ENCODE peak calls at places on chromosome 14, in five cellular contexts. A is Peyer's patch; Z is heart left ventricle; F is hepatocyte; X is CD8-positive, alpha-beta T cell. P is an unnamed sample.

GRCh38 chr14:65927871-65928270 is 515.3 kb downstream of the FUT8 start:
- DNase-seq in A (peak; percentile 56), Z (no peak), F (peak; percentile 46), X (peak; percentile 41), P (no peak)

GRCh38 chr14:101362529-101363260 is 198.6 kb upstream of the DIO3 start:
- DNase-seq in A (no peak), Z (no peak), F (no peak), X (no peak), P (no peak)

GRCh38 chr14:98931911-98932310 is 340.1 kb downstream of the BCL11B start:
- DNase-seq in A (peak; percentile 74), Z (no peak), F (no peak), X (peak; percentile 57), P (no peak)

GRCh38 chr14:100030441-100031153 is 34.6 kb upstream of the EVL start:
- DNase-seq in A (no peak), Z (no peak), F (peak; percentile 53), X (no peak), P (no peak)

GRCh38 chr14:24051162-24051788 is 534 bp upstream of the CARMIL3 start:
- DNase-seq in A (peak; percentile 41), Z (no peak), F (no peak), X (no peak), P (no peak)

GRCh38 chr14:72513994-72514659 is 379.8 kb downstream of the DPF3 start:
- DNase-seq in A (no peak), Z (no peak), F (peak; percentile 57), X (no peak), P (no peak)

GRCh38 chr14:88266474-88266873 is 56.6 kb downstream of the KCNK10 start:
- DNase-seq in A (no peak), Z (no peak), F (no peak), X (no peak), P (no peak)

GRCh38 chr14:73441286-73441685 is 17.1 kb downstream of the NUMB start:
- DNase-seq in A (no peak), Z (no peak), F (no peak), X (no peak), P (no peak)

GRCh38 chr14:61540931-61541330 is 154.4 kb upstream of the HIF1A start:
- DNase-seq in A (no peak), Z (no peak), F (no peak), X (no peak), P (no peak)

GRCh38 chr14:68842298-68842697 is 49.4 kb upstream of the ZFP36L1 start:
- DNase-seq in A (no peak), Z (no peak), F (no peak), X (no peak), P (no peak)

GRCh38 chr14:76829650-76830421 is 3.6 kb downstream of the LRRC74A start:
- DNase-seq in A (no peak), Z (peak; percentile 79), F (no peak), X (no peak), P (peak; percentile 86)

GRCh38 chr14:104596927-104597351 is 7.6 kb downstream of the TMEM179 start:
- DNase-seq in A (no peak), Z (peak; percentile 5), F (no peak), X (no peak), P (peak; percentile 13)

GRCh38 chr14:54374117-54374884 is 22.5 kb upstream of the CDKN3 start:
- DNase-seq in A (no peak), Z (no peak), F (no peak), X (no peak), P (no peak)

GRCh38 chr14:93044601-93045000 is 71.1 kb downstream of the ITPK1 start:
- DNase-seq in A (peak; percentile 70), Z (no peak), F (no peak), X (no peak), P (no peak)

GRCh38 chr14:105422695-105423487 is 3.3 kb downstream of the MTA1 start:
- DNase-seq in A (no peak), Z (no peak), F (no peak), X (no peak), P (no peak)

GRCh38 chr14:21050597-21050996 is 7.0 kb upstream of the RNASE8 start:
- DNase-seq in A (no peak), Z (no peak), F (no peak), X (no peak), P (no peak)

GRCh38 chr14:26199096-26199495 is 398.7 kb downstream of the NOVA1 start:
- DNase-seq in A (no peak), Z (no peak), F (no peak), X (no peak), P (no peak)

GRCh38 chr14:22184157-22185025 is 404.6 kb downstream of the DAD1 start:
- DNase-seq in A (no peak), Z (no peak), F (no peak), X (no peak), P (no peak)

GRCh38 chr14:90397401-90398314 is 829 bp downstream of the CALM1 start:
- DNase-seq in A (peak; percentile 66), Z (peak; percentile 84), F (peak; percentile 69), X (peak; percentile 34), P (peak; percentile 76)

GRCh38 chr14:75631453-75631831 is 29.2 kb downstream of the ERG28 start:
- DNase-seq in A (no peak), Z (no peak), F (peak; percentile 27), X (no peak), P (no peak)

GRCh38 chr14:30267141-30267540 is 291.8 kb upstream of the G2E3 start:
- DNase-seq in A (no peak), Z (no peak), F (no peak), X (no peak), P (no peak)

GRCh38 chr14:54877015-54877702 is 25.5 kb downstream of the GCH1 start:
- DNase-seq in A (no peak), Z (no peak), F (no peak), X (no peak), P (no peak)

GRCh38 chr14:88533203-88533602 is 21.6 kb downstream of the PTPN21 start:
- DNase-seq in A (no peak), Z (no peak), F (no peak), X (no peak), P (no peak)

GRCh38 chr14:93331375-93332031 is 1.3 kb downstream of the BTBD7 start:
- DNase-seq in A (no peak), Z (peak; percentile 43), F (no peak), X (no peak), P (peak; percentile 33)

GRCh38 chr14:26137161-26137560 is 460.7 kb downstream of the NOVA1 start:
- DNase-seq in A (no peak), Z (no peak), F (no peak), X (no peak), P (no peak)

GRCh38 chr14:100103261-100104005 is 38.2 kb downstream of the EVL start:
- DNase-seq in A (no peak), Z (peak; percentile 56), F (no peak), X (no peak), P (peak; percentile 41)

GRCh38 chr14:54502602-54503001 is 7.1 kb upstream of the CGRRF1 start:
- DNase-seq in A (no peak), Z (no peak), F (no peak), X (no peak), P (no peak)

GRCh38 chr14:77151245-77151644 is 9.7 kb upstream of the ZDHHC22 start:
- DNase-seq in A (no peak), Z (no peak), F (peak; percentile 32), X (no peak), P (no peak)

GRCh38 chr14:41230683-41231082 is 376.0 kb upstream of the LRFN5 start:
- DNase-seq in A (no peak), Z (no peak), F (no peak), X (no peak), P (no peak)

GRCh38 chr14:30974628-30975027 is 50.8 kb upstream of the AP4S1 start:
- DNase-seq in A (no peak), Z (no peak), F (peak; percentile 9), X (no peak), P (no peak)

DNA sequence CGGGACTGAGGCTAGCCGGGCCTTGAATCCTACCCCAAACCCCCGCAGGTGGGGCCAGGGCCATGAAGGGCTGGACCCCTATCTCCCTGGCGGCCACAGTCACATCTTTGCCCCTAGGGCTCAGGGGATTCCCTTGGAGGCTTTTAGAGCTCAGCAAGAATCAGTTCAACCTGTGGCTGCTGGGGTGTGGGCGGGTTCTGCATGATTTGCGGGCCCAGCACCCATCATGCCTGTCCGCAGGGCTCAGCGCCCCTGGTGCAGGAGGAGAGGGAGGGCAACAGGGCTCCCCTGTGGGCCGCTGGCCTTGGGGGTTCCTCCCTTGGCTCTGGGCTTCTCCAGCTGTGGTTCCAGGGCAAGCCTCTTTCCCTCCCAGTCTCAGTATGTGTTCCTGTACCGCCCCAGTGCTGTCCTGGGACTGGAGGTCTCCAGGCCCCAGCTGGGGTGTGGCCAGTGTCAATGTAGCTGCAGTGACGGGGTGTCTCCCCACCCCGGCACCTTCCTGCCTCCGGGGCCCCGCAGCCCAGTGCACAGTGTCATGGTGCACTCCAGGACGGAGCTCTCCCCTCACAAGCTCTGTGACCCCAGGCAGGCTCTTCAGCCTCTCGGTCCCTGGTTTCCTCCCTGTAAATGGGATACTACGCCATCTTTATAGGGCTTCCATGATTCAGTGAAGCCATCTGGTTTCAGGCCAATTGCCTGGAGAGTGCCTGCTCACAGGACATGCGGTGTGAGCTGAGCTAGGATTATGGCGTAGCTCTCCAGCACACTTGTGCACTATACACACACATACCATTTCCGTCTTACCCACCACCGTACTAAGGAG is 9.9 kb upstream of the LBHD2 start:
- DNase-seq in A (no peak), Z (no peak), F (no peak), X (no peak), P (peak; percentile 40)
- H3K27ac ChIP-seq in A (no peak overlapping the region), Z (peak overlapping the region; percentile 69), F (peak overlapping the region; percentile 63), X (no peak overlapping the region), P (peak overlapping the region; percentile 88)

DNA sequence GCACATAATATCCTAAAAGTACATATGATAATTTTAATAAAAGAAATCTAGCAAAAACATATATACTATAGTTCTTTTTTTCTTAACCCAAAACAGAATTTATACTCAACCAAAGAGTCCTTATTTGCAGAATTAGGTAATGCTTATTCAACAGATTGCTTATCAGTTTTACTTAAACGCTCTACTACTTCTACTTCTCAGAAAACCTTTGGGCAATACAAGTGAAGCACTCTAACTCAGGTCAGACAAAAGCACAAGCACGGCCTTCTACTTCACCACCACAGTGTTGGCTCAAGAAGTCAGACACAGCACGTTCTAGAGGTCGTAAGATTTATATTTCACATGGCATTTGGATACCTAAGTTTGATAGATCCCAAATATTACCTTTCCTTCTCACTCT is 29.2 kb downstream of the DICER1 start:
- DNase-seq in A (no peak), Z (no peak), F (no peak), X (no peak), P (no peak)
- H3K27ac ChIP-seq in A (no peak overlapping the region), Z (no peak overlapping the region), F (peak overlapping the region; percentile 43), X (no peak overlapping the region), P (no peak overlapping the region)

DNA sequence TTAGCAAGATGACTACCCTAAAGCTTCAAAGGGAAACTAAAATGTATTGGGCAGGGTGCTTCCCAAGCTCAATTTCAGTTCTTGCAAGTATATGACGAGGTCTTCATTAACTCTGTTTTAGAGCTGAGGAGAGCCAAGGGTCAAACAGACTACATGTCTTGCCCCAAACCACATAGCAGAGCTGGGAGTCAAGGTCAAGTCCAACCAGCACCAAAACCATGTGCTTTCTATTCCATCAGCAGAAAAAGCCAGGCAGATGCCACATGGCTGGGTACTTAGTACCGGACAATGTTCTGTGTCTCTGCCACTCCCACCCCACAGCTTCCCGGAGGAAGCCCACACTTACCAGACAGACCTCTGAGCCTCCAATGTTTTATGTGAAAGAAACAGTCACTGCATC is 17.6 kb downstream of the NID2 start:
- DNase-seq in A (no peak), Z (no peak), F (no peak), X (no peak), P (no peak)
- H3K27ac ChIP-seq in A (no peak overlapping the region), Z (peak overlapping the region; percentile 79), F (peak overlapping the region; percentile 17), X (no peak overlapping the region), P (peak overlapping the region; percentile 86)

DNA sequence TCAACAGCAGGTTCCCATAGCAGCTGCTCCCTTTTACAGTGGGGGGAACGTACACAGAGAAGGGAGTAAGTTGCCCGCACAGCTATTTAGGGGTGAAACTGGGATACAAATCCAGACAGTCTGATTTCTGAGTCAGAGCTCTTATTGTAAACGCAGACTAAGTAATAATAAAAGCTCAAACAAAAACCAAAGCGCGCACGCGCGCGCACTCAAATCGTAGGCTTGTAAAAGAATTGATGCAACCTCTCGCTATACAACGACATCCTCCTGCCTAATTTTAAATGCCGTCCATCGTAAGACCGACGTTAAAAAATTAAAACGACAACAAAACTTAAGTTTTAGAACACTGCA is 747 bp upstream of the DACT1 start:
- DNase-seq in A (no peak), Z (no peak), F (peak; percentile 86), X (no peak), P (peak; percentile 41)
- H3K27ac ChIP-seq in A (no peak overlapping the region), Z (peak overlapping the region; percentile 88), F (peak overlapping the region; percentile 76), X (no peak overlapping the region), P (peak overlapping the region; percentile 90)